ENCODE peak calls at places on chromosomes 5 and 9, in six cellular contexts. P is A549, I is tibial nerve, W is small intestine, M is uterus, N is pancreas. J is an unnamed sample.
A peak's percentile ranks its signal among the peaks of the same experiment; 100 is the strongest.

GRCh38 chr5:72477176-72477575 is 30.0 kb downstream of the ZNF366 start:
- DNase-seq in W (no peak), M (no peak), N (no peak), I (no peak), P (no peak), J (no peak)

GRCh38 chr5:111602817-111603445 is 90.6 kb upstream of the STARD4 start:
- DNase-seq in W (no peak), N (no peak), M (no peak), P (no peak), I (no peak), J (no peak)

GRCh38 chr5:130836729-130837660 is 328.1 kb downstream of the HINT1 start:
- DNase-seq in P (peak; percentile 9), M (no peak), I (no peak), N (no peak), W (peak; percentile 41), J (peak; percentile 10)

GRCh38 chr9:130417602-130418001 is 27.2 kb upstream of the ASS1 start:
- DNase-seq in I (no peak), W (no peak), N (no peak), P (peak; percentile 41), M (no peak), J (no peak)

GRCh38 chr5:146284016-146284415 is 54.6 kb upstream of the POU4F3 start:
- DNase-seq in I (no peak), W (no peak), P (peak; percentile 10), M (no peak), N (no peak), J (no peak)

GRCh38 chr9:105385372-105385985 is 62.4 kb upstream of the FSD1L start:
- DNase-seq in N (no peak), W (peak; percentile 54), I (peak; percentile 52), M (peak; percentile 69), P (no peak), J (peak; percentile 48)

GRCh38 chr9:22079873-22080341 is 70.8 kb upstream of the CDKN2B start:
- DNase-seq in M (no peak), I (peak; percentile 80), W (no peak), P (no peak), N (no peak), J (peak; percentile 94)

GRCh38 chr5:173598686-173599085 is 17.8 kb downstream of the BOD1 start:
- DNase-seq in N (no peak), M (no peak), P (no peak), W (no peak), I (no peak), J (peak; percentile 21)

GRCh38 chr9:114001410-114001685 is 76.8 kb downstream of the AMBP start:
- DNase-seq in M (no peak), I (peak; percentile 2), P (no peak), N (no peak), W (no peak), J (no peak)

GRCh38 chr9:124769451-124770358 is 1.4 kb downstream of the NR6A1 start:
- DNase-seq in N (peak; percentile 39), M (no peak), I (no peak), W (peak; percentile 88), P (peak; percentile 28), J (peak; percentile 67)

GRCh38 chr5:32136342-32136741 is 37.8 kb downstream of the GOLPH3 start:
- DNase-seq in N (no peak), P (no peak), W (peak; percentile 56), I (no peak), M (no peak), J (no peak)

GRCh38 chr9:137051145-137051724 is 2.6 kb downstream of the ENTPD2 start:
- DNase-seq in I (no peak), M (no peak), P (no peak), N (no peak), W (no peak), J (no peak)

GRCh38 chr9:89440548-89440947 is 57.4 kb downstream of the SEMA4D start:
- DNase-seq in N (no peak), M (no peak), P (no peak), I (peak; percentile 19), W (no peak), J (no peak)

GRCh38 chr5:116766470-116766947 is 191.9 kb upstream of the SEMA6A start:
- DNase-seq in M (peak; percentile 42), N (no peak), W (no peak), I (no peak), P (peak; percentile 67), J (no peak)

GRCh38 chr9:124887832-124888231 is 25.9 kb downstream of the ARPC5L start:
- DNase-seq in P (no peak), N (no peak), I (no peak), M (no peak), W (no peak), J (no peak)

GRCh38 chr9:73667749-73668148 is 516.1 kb downstream of the ANXA1 start:
- DNase-seq in W (no peak), M (no peak), P (peak; percentile 33), I (no peak), N (no peak), J (no peak)

GRCh38 chr5:141422742-141423291 is 2.0 kb downstream of the PCDHGA11 start:
- DNase-seq in I (no peak), W (no peak), N (no peak), M (no peak), P (no peak), J (no peak)
- H3K9me3 ChIP-seq in I (peaks cover 23% of the 10 kb centered on the region), W (peaks cover 22% of the 10 kb centered on the region), N (no peaks in the 10 kb centered on the region), M (peaks cover 98% of the 10 kb centered on the region), P (peaks cover 81% of the 10 kb centered on the region), J (peaks cover 27% of the 10 kb centered on the region)

GRCh38 chr9:121756477-121757285 is 105.2 kb downstream of the DAB2IP start:
- DNase-seq in I (no peak), M (no peak), P (no peak), W (no peak), N (no peak), J (no peak)

GRCh38 chr9:121755581-121755980 is 104.1 kb downstream of the DAB2IP start:
- DNase-seq in N (no peak), M (no peak), I (no peak), W (no peak), P (no peak), J (no peak)

GRCh38 chr9:121752929-121753328 is 101.5 kb downstream of the DAB2IP start:
- DNase-seq in M (no peak), W (no peak), I (no peak), N (no peak), P (no peak), J (no peak)

GRCh38 chr9:121753802-121754654 is 102.6 kb downstream of the DAB2IP start:
- DNase-seq in W (no peak), M (no peak), N (no peak), I (no peak), P (no peak), J (no peak)

DNA sequence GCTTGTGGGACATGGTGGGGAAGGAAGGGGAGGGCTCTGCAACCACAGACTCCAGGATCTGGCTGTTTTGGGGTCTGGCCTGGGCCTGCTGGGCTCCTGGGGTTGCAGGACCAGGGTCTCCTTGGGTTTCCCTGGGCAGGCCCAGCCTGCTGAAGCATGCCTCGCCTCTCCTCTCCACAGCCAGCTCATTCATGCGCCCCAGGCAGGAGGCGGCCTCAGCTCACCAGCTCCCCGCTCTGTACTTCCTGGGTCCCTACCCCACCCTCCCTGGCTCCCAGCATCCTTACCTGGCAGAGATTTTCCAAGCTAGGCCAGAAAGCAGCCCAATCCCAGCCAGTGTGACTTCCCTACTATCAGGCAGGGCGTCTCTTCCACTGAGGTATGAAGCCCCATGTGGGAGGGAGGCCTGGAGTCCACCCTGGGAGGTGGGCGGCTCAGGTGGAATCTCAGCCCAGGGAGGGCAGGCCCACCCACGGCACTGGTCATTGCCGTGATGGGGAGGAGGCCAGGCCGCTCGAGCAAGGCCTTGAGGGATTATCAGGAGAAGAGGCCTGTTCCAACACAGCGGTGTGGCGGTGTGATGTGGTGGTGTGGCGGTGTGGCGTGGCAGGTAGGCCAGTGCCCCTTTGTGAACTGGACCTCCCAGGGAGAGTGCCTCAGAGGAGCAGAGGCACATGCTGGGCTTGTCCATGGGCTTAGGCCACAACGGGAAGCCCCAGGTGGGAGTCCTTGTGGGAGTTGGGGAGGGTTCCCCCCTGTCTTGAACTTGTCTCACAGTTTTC is 103.4 kb downstream of the DAB2IP start:
- DNase-seq in W (no peak), P (no peak), N (no peak), M (no peak), I (no peak), J (no peak)
- H3K27ac ChIP-seq in W (no peak overlapping the region), P (no peak overlapping the region), N (peak overlapping the region; percentile 24), M (peak overlapping the region; percentile 47), I (no peak overlapping the region), J (peak overlapping the region; percentile 25)

GRCh38 chr9:110078626-110079025 is 129.3 kb downstream of the C9orf152 start:
- DNase-seq in I (no peak), P (no peak), W (no peak), N (no peak), M (no peak), J (no peak)
- H3K4me1 ChIP-seq in I (no peaks in the 10 kb centered on the region), P (peaks cover 21% of the 10 kb centered on the region), W (peaks cover 3% of the 10 kb centered on the region), N (no peaks in the 10 kb centered on the region), M (peaks cover 4% of the 10 kb centered on the region), J (peaks cover 12% of the 10 kb centered on the region)

GRCh38 chr5:3282841-3283240 is 312.8 kb upstream of the IRX1 start:
- DNase-seq in W (no peak), I (no peak), N (no peak), P (no peak), M (no peak), J (no peak)
- H3K9me3 ChIP-seq in W (no peaks in the 10 kb centered on the region), I (no peaks in the 10 kb centered on the region), N (no peaks in the 10 kb centered on the region), P (no peaks in the 10 kb centered on the region), M (no peaks in the 10 kb centered on the region), J (no peaks in the 10 kb centered on the region)

GRCh38 chr9:109862452-109862851 is 82.5 kb downstream of the PALM2AKAP2 start:
- DNase-seq in I (no peak), N (no peak), P (no peak), W (no peak), M (no peak), J (no peak)
- H3K27ac ChIP-seq in I (no peak overlapping the region), N (no peak overlapping the region), P (no peak overlapping the region), W (no peak overlapping the region), M (no peak overlapping the region), J (no peak overlapping the region)

GRCh38 chr9:37100317-37100716 is 20.1 kb upstream of the ZCCHC7 start:
- DNase-seq in I (no peak), M (no peak), N (no peak), P (no peak), W (no peak), J (no peak)

GRCh38 chr9:37097294-37097693 is 23.1 kb upstream of the ZCCHC7 start:
- DNase-seq in W (no peak), P (no peak), I (no peak), N (no peak), M (no peak), J (no peak)

GRCh38 chr9:37104183-37104889 is 16.0 kb upstream of the ZCCHC7 start:
- DNase-seq in M (no peak), I (no peak), P (peak; percentile 29), W (no peak), N (no peak), J (peak; percentile 80)

GRCh38 chr9:37102476-37102875 is 17.9 kb upstream of the ZCCHC7 start:
- DNase-seq in M (no peak), P (no peak), N (no peak), I (no peak), W (no peak), J (no peak)

GRCh38 chr9:37100750-37101149 is 19.6 kb upstream of the ZCCHC7 start:
- DNase-seq in P (no peak), W (no peak), M (no peak), N (no peak), I (no peak), J (no peak)
- H3K4me1 ChIP-seq in P (no peaks in the 10 kb centered on the region), W (no peaks in the 10 kb centered on the region), M (no peaks in the 10 kb centered on the region), N (no peaks in the 10 kb centered on the region), I (no peaks in the 10 kb centered on the region), J (no peaks in the 10 kb centered on the region)

J was measured in cardiac muscle cell.